ENCODE peak calls at places on chromosomes 13 and 19, in six cellular contexts. One of them, this sample, is unnamed.
A peak's percentile ranks its signal among the peaks of the same experiment; 100 is the strongest.

GRCh38 chr19:50705422-50706019 is 14.1 kb downstream of the SHANK1 start:
- DNase-seq in GM23248: peak; percentile 88
- DNase-seq in endothelial cell of umbilical vein: peak; percentile 62
- DNase-seq in neural progenitor cell: peak; percentile 75
- DNase-seq in GM23338: peak; percentile 88
- DNase-seq in fibroblast of lung: peak; percentile 24
- DNase-seq in this sample: peak; percentile 86

GRCh38 chr19:2461751-2462634 is 5.2 kb upstream of the LMNB2 start:
- DNase-seq in fibroblast of lung: peak; percentile 66
- DNase-seq in endothelial cell of umbilical vein: peak; percentile 71
- DNase-seq in neural progenitor cell: peak; percentile 78
- DNase-seq in GM23248: peak; percentile 72
- DNase-seq in GM23338: peak; percentile 80
- DNase-seq in this sample: peak; percentile 81

GRCh38 chr13:30818323-30818960 is 83.1 kb downstream of the ALOX5AP start:
- DNase-seq in endothelial cell of umbilical vein: no peak
- DNase-seq in GM23248: peak; percentile 96
- DNase-seq in neural progenitor cell: no peak
- DNase-seq in GM23338: no peak
- DNase-seq in fibroblast of lung: peak; percentile 100
- DNase-seq in this sample: no peak

GRCh38 chr19:51904331-51905165 is at the start of gene ZNF649:
- DNase-seq in neural progenitor cell: peak; percentile 95
- DNase-seq in GM23248: peak; percentile 95
- DNase-seq in GM23338: peak; percentile 96
- DNase-seq in endothelial cell of umbilical vein: peak; percentile 84
- DNase-seq in fibroblast of lung: peak; percentile 82
- DNase-seq in this sample: peak; percentile 92

GRCh38 chr19:38635483-38636399 is 11.7 kb upstream of the ACTN4 start:
- DNase-seq in GM23248: no peak
- DNase-seq in neural progenitor cell: no peak
- DNase-seq in fibroblast of lung: no peak
- DNase-seq in GM23338: no peak
- DNase-seq in endothelial cell of umbilical vein: no peak
- DNase-seq in this sample: no peak

GRCh38 chr19:55678121-55678671 is 3.2 kb downstream of the EPN1 start:
- DNase-seq in neural progenitor cell: no peak
- DNase-seq in GM23338: no peak
- DNase-seq in endothelial cell of umbilical vein: no peak
- DNase-seq in fibroblast of lung: no peak
- DNase-seq in GM23248: no peak
- DNase-seq in this sample: no peak

GRCh38 chr19:4866595-4867424 is 657 bp downstream of the PLIN3 start:
- DNase-seq in fibroblast of lung: peak; percentile 48
- DNase-seq in endothelial cell of umbilical vein: peak; percentile 55
- DNase-seq in neural progenitor cell: peak; percentile 80
- DNase-seq in GM23248: peak; percentile 85
- DNase-seq in GM23338: peak; percentile 79
- DNase-seq in this sample: peak; percentile 42

GRCh38 chr19:34534206-34534605 is 52.6 kb downstream of the WTIP start:
- DNase-seq in GM23248: no peak
- DNase-seq in fibroblast of lung: no peak
- DNase-seq in GM23338: no peak
- DNase-seq in neural progenitor cell: no peak
- DNase-seq in endothelial cell of umbilical vein: no peak
- DNase-seq in this sample: no peak

GRCh38 chr19:39110263-39110967 is 15.2 kb upstream of the PAK4 start:
- DNase-seq in endothelial cell of umbilical vein: peak; percentile 28
- DNase-seq in GM23248: peak; percentile 62
- DNase-seq in fibroblast of lung: no peak
- DNase-seq in neural progenitor cell: peak; percentile 74
- DNase-seq in GM23338: peak; percentile 75
- DNase-seq in this sample: peak; percentile 61

GRCh38 chr19:39406656-39407393 is at the start of gene ZFP36:
- DNase-seq in GM23248: peak; percentile 90
- DNase-seq in neural progenitor cell: peak; percentile 89
- DNase-seq in fibroblast of lung: peak; percentile 67
- DNase-seq in endothelial cell of umbilical vein: peak; percentile 76
- DNase-seq in GM23338: peak; percentile 83
- DNase-seq in this sample: peak; percentile 64

GRCh38 chr13:50203256-50204083 is 188.2 kb downstream of the KCNRG start:
- DNase-seq in GM23338: no peak
- DNase-seq in fibroblast of lung: no peak
- DNase-seq in endothelial cell of umbilical vein: no peak
- DNase-seq in neural progenitor cell: no peak
- DNase-seq in GM23248: no peak
- DNase-seq in this sample: no peak

GRCh38 chr13:73754727-73755292 is 379.4 kb downstream of the KLF12 start:
- DNase-seq in GM23248: peak; percentile 67
- DNase-seq in endothelial cell of umbilical vein: peak; percentile 79
- DNase-seq in GM23338: peak; percentile 81
- DNase-seq in neural progenitor cell: peak; percentile 64
- DNase-seq in fibroblast of lung: peak; percentile 56
- DNase-seq in this sample: peak; percentile 85

GRCh38 chr19:751501-752341 is 809 bp downstream of the MISP start:
- DNase-seq in GM23338: no peak
- DNase-seq in endothelial cell of umbilical vein: no peak
- DNase-seq in neural progenitor cell: no peak
- DNase-seq in GM23248: peak; percentile 95
- DNase-seq in fibroblast of lung: peak; percentile 82
- DNase-seq in this sample: peak; percentile 88

GRCh38 chr19:44260695-44261446 is 1.2 kb downstream of the ZNF233 start:
- DNase-seq in GM23248: peak; percentile 9
- DNase-seq in GM23338: no peak
- DNase-seq in neural progenitor cell: no peak
- DNase-seq in fibroblast of lung: no peak
- DNase-seq in endothelial cell of umbilical vein: no peak
- DNase-seq in this sample: no peak

GRCh38 chr13:92602560-92602959 is 624.0 kb upstream of the GPC6 start:
- DNase-seq in GM23248: no peak
- DNase-seq in fibroblast of lung: peak; percentile 75
- DNase-seq in endothelial cell of umbilical vein: no peak
- DNase-seq in neural progenitor cell: no peak
- DNase-seq in GM23338: no peak
- DNase-seq in this sample: no peak

GRCh38 chr13:87398047-87398446 is 273.1 kb upstream of the SLITRK5 start:
- DNase-seq in endothelial cell of umbilical vein: no peak
- DNase-seq in fibroblast of lung: no peak
- DNase-seq in GM23248: no peak
- DNase-seq in GM23338: peak; percentile 36
- DNase-seq in neural progenitor cell: no peak
- DNase-seq in this sample: no peak

GRCh38 chr13:78382481-78382880 is 220.9 kb downstream of the POU4F1 start:
- DNase-seq in GM23248: no peak
- DNase-seq in GM23338: no peak
- DNase-seq in fibroblast of lung: no peak
- DNase-seq in neural progenitor cell: no peak
- DNase-seq in endothelial cell of umbilical vein: no peak
- DNase-seq in this sample: no peak

GRCh38 chr19:43504426-43505185 is at the start of gene PHLDB3:
- DNase-seq in GM23248: peak; percentile 59
- DNase-seq in neural progenitor cell: no peak
- DNase-seq in GM23338: peak; percentile 65
- DNase-seq in endothelial cell of umbilical vein: peak; percentile 6
- DNase-seq in fibroblast of lung: peak; percentile 25
- DNase-seq in this sample: peak; percentile 17

GRCh38 chr19:18839465-18840287 is 7.9 kb downstream of the UPF1 start:
- DNase-seq in GM23248: no peak
- DNase-seq in endothelial cell of umbilical vein: peak; percentile 14
- DNase-seq in fibroblast of lung: no peak
- DNase-seq in GM23338: peak; percentile 43
- DNase-seq in neural progenitor cell: no peak
- DNase-seq in this sample: no peak

GRCh38 chr19:10271543-10272086 is 695 bp downstream of the ICAM1 start:
- DNase-seq in fibroblast of lung: no peak
- DNase-seq in GM23248: peak; percentile 58
- DNase-seq in endothelial cell of umbilical vein: peak; percentile 61
- DNase-seq in GM23338: no peak
- DNase-seq in neural progenitor cell: no peak
- DNase-seq in this sample: no peak

GRCh38 chr19:49114630-49115363 is 627 bp downstream of the LIN7B start:
- DNase-seq in GM23338: peak; percentile 88
- DNase-seq in GM23248: peak; percentile 72
- DNase-seq in fibroblast of lung: peak; percentile 55
- DNase-seq in neural progenitor cell: peak; percentile 93
- DNase-seq in endothelial cell of umbilical vein: peak; percentile 39
- DNase-seq in this sample: no peak

GRCh38 chr13:74200081-74200480 is 65.9 kb upstream of the KLF12 start:
- DNase-seq in GM23248: peak; percentile 48
- DNase-seq in GM23338: no peak
- DNase-seq in neural progenitor cell: no peak
- DNase-seq in endothelial cell of umbilical vein: no peak
- DNase-seq in fibroblast of lung: peak; percentile 66
- DNase-seq in this sample: no peak

GRCh38 chr13:69124996-69125395 is 982.6 kb upstream of the ATXN8OS start:
- DNase-seq in GM23248: no peak
- DNase-seq in endothelial cell of umbilical vein: no peak
- DNase-seq in fibroblast of lung: no peak
- DNase-seq in neural progenitor cell: no peak
- DNase-seq in GM23338: no peak
- DNase-seq in this sample: peak; percentile 24

GRCh38 chr19:18972301-18972831 is 31.3 kb upstream of the HOMER3 start:
- DNase-seq in fibroblast of lung: peak; percentile 11
- DNase-seq in GM23248: peak; percentile 56
- DNase-seq in neural progenitor cell: no peak
- DNase-seq in GM23338: no peak
- DNase-seq in endothelial cell of umbilical vein: peak; percentile 79
- DNase-seq in this sample: no peak

GRCh38 chr19:18063463-18063862 is 23.3 kb downstream of the IL12RB1 start:
- DNase-seq in endothelial cell of umbilical vein: no peak
- DNase-seq in fibroblast of lung: no peak
- DNase-seq in neural progenitor cell: peak; percentile 48
- DNase-seq in GM23248: no peak
- DNase-seq in GM23338: peak; percentile 52
- DNase-seq in this sample: peak; percentile 43

GRCh38 chr19:14441041-14441938 is 8.2 kb downstream of the PKN1 start:
- DNase-seq in fibroblast of lung: no peak
- DNase-seq in neural progenitor cell: no peak
- DNase-seq in endothelial cell of umbilical vein: no peak
- DNase-seq in GM23248: no peak
- DNase-seq in GM23338: no peak
- DNase-seq in this sample: no peak

GRCh38 chr13:97223711-97224461 is 1.8 kb downstream of the MBNL2 start:
- DNase-seq in GM23338: peak; percentile 67
- DNase-seq in endothelial cell of umbilical vein: peak; percentile 91
- DNase-seq in neural progenitor cell: peak; percentile 42
- DNase-seq in GM23248: peak; percentile 94
- DNase-seq in fibroblast of lung: peak; percentile 95
- DNase-seq in this sample: peak; percentile 72
- H3K27ac ChIP-seq in GM23338: no peak overlapping the region
- H3K27ac ChIP-seq in endothelial cell of umbilical vein: peak overlapping the region; percentile 89
- H3K27ac ChIP-seq in neural progenitor cell: no peak overlapping the region
- H3K27ac ChIP-seq in GM23248: peak overlapping the region; percentile 97
- H3K27ac ChIP-seq in fibroblast of lung: peak overlapping the region; percentile 73
- H3K27ac ChIP-seq in this sample: peak overlapping the region; percentile 70

DNA sequence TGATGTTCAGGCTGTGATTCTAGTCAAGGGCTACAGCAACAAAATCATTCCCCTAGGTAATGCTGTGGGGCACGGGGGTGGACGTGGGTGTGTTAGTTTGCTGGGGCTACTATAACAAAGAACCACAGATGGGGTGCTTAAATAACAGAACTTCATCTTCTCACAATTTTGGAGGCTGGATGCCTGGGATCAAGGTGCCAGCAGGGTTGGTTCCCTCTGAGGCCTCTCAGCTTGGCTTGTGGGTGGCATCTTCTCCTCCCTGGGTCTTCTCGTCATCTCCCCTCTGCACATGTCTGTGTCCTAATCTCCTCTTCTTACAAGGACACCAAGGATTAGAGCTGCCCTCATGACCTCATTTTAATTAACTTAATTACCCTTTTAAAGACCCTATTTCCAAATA is 114.9 kb downstream of the ESD start:
- DNase-seq in GM23338: no peak
- DNase-seq in neural progenitor cell: no peak
- DNase-seq in endothelial cell of umbilical vein: no peak
- DNase-seq in fibroblast of lung: no peak
- DNase-seq in GM23248: no peak
- DNase-seq in this sample: no peak
- TF ChIP-seq EZH2 in GM23338: no peak
- TF ChIP-seq EZH2 in neural progenitor cell: no peak
- TF ChIP-seq EZH2 in endothelial cell of umbilical vein: no peak
- TF ChIP-seq EZH2 in fibroblast of lung: no peak
- TF ChIP-seq EZH2 in GM23248: no peak
- TF ChIP-seq EZH2 in this sample: no peak

GRCh38 chr13:51501096-51501495 is 48.3 kb upstream of the INTS6 start:
- DNase-seq in endothelial cell of umbilical vein: no peak
- DNase-seq in fibroblast of lung: no peak
- DNase-seq in GM23248: peak; percentile 23
- DNase-seq in GM23338: no peak
- DNase-seq in neural progenitor cell: no peak
- DNase-seq in this sample: no peak
- H3K27ac ChIP-seq in endothelial cell of umbilical vein: no peak overlapping the region
- H3K27ac ChIP-seq in fibroblast of lung: no peak overlapping the region
- H3K27ac ChIP-seq in GM23248: no peak overlapping the region
- H3K27ac ChIP-seq in GM23338: no peak overlapping the region
- H3K27ac ChIP-seq in neural progenitor cell: no peak overlapping the region
- H3K27ac ChIP-seq in this sample: no peak overlapping the region

GRCh38 chr19:47019431-47020041 is at the start of gene NPAS1:
- DNase-seq in neural progenitor cell: peak; percentile 63
- DNase-seq in endothelial cell of umbilical vein: no peak
- DNase-seq in GM23248: peak; percentile 60
- DNase-seq in fibroblast of lung: no peak
- DNase-seq in GM23338: peak; percentile 59
- DNase-seq in this sample: no peak

GRCh38 chr19:47022140-47022536 is 2.5 kb downstream of the NPAS1 start:
- DNase-seq in neural progenitor cell: no peak
- DNase-seq in endothelial cell of umbilical vein: no peak
- DNase-seq in fibroblast of lung: no peak
- DNase-seq in GM23338: no peak
- DNase-seq in GM23248: no peak
- DNase-seq in this sample: no peak

GRCh38 chr19:47020132-47020805 is 632 bp downstream of the NPAS1 start:
- DNase-seq in fibroblast of lung: no peak
- DNase-seq in endothelial cell of umbilical vein: no peak
- DNase-seq in GM23338: peak; percentile 78
- DNase-seq in GM23248: peak; percentile 80
- DNase-seq in neural progenitor cell: peak; percentile 74
- DNase-seq in this sample: no peak

GRCh38 chr19:47021536-47022139 is 2.0 kb downstream of the NPAS1 start:
- DNase-seq in endothelial cell of umbilical vein: no peak
- DNase-seq in GM23338: peak; percentile 77
- DNase-seq in fibroblast of lung: peak; percentile 20
- DNase-seq in neural progenitor cell: peak; percentile 69
- DNase-seq in GM23248: peak; percentile 57
- DNase-seq in this sample: no peak

GRCh38 chr19:47020992-47021496 is 1.4 kb downstream of the NPAS1 start:
- DNase-seq in endothelial cell of umbilical vein: no peak
- DNase-seq in fibroblast of lung: no peak
- DNase-seq in neural progenitor cell: peak; percentile 41
- DNase-seq in GM23248: peak; percentile 65
- DNase-seq in GM23338: peak; percentile 69
- DNase-seq in this sample: no peak
- TF ChIP-seq EZH2 in endothelial cell of umbilical vein: no peak
- TF ChIP-seq EZH2 in fibroblast of lung: peak; percentile 76
- TF ChIP-seq EZH2 in neural progenitor cell: no peak
- TF ChIP-seq EZH2 in GM23248: no peak
- TF ChIP-seq EZH2 in GM23338: peak; percentile 39
- TF ChIP-seq EZH2 in this sample: no peak